ENCODE peak calls at places on chromosome 16, in seven cellular contexts. P is activated CD4-positive, alpha-beta T cell treated with anti-CD3 and anti-CD28 coated beads for 24 hours; F is HTR-8/SVneo; A is sciatic nerve; S is fibroblast of mammary gland; I is NCI-H524 treated with DMSO at 0.1 percent for 48 hours; L is pancreas. G is an unnamed sample.
A peak's percentile ranks its signal among the peaks of the same experiment; 100 is the strongest.

GRCh38 chr16:23378921-23379320 is 74.1 kb downstream of the COG7 start:
- DNase-seq in P (no peak), F (no peak), A (no peak), S (no peak), I (no peak), L (no peak), G (no peak)

GRCh38 chr16:56817056-56817455 is 48.0 kb upstream of the SLC12A3 start:
- DNase-seq in P (no peak), F (no peak), A (no peak), S (no peak), I (no peak), L (no peak), G (no peak)

GRCh38 chr16:55542459-55543082 is 23.9 kb upstream of the CAPNS2 start:
- DNase-seq in P (no peak), F (peak; percentile 5), A (no peak), S (peak; percentile 82), I (no peak), L (no peak), G (peak; percentile 71)

GRCh38 chr16:82755570-82756282 is 129.0 kb downstream of the CDH13 start:
- DNase-seq in P (no peak), F (no peak), A (no peak), S (no peak), I (no peak), L (no peak), G (no peak)

GRCh38 chr16:12612598-12613101 is 191.0 kb downstream of the CPPED1 start:
- DNase-seq in P (no peak), F (no peak), A (no peak), S (peak; percentile 4), I (no peak), L (no peak), G (no peak)

GRCh38 chr16:27195068-27195741 is 8.1 kb upstream of the KDM8 start:
- DNase-seq in P (no peak), F (no peak), A (no peak), S (no peak), I (no peak), L (no peak), G (no peak)

GRCh38 chr16:17147942-17148341 is 322.8 kb downstream of the XYLT1 start:
- DNase-seq in P (no peak), F (no peak), A (no peak), S (no peak), I (no peak), L (no peak), G (no peak)

GRCh38 chr16:23485841-23486240 is 24.5 kb downstream of the GGA2 start:
- DNase-seq in P (no peak), F (no peak), A (no peak), S (no peak), I (no peak), L (no peak), G (no peak)

GRCh38 chr16:2295056-2295798 is 27.3 kb upstream of the RNPS1 start:
- DNase-seq in P (no peak), F (no peak), A (no peak), S (no peak), I (no peak), L (no peak), G (no peak)

GRCh38 chr16:74297296-74297665 is 667 bp downstream of the PSMD7 start:
- DNase-seq in P (peak; percentile 35), F (peak; percentile 31), A (peak; percentile 64), S (peak; percentile 41), I (no peak), L (no peak), G (peak; percentile 21)

GRCh38 chr16:1613728-1614225 is 1.6 kb downstream of the CRAMP1 start:
- DNase-seq in P (no peak), F (peak; percentile 11), A (no peak), S (no peak), I (no peak), L (no peak), G (peak; percentile 4)

G was measured in LHCN-M2.